ENCODE peak calls at places on chromosomes 13 and 19, in five cellular contexts. F is AG04449, B is heart right ventricle, G is heart left ventricle, O is fibroblast of mammary gland. L is an unnamed sample.

GRCh38 chr13:26221399-26221720 is 754 bp downstream of the RNF6 start:
- DNase-seq in O (no peak), F (no peak), G (no peak), B (no peak), L (no peak)

GRCh38 chr13:23378009-23378632 is 55.4 kb downstream of the SACS start:
- DNase-seq in G (no peak), O (peak; percentile 100), F (peak; percentile 98), B (no peak), L (no peak)

GRCh38 chr13:33284916-33285315 is 639 bp downstream of the STARD13 start:
- DNase-seq in F (no peak), B (no peak), O (peak; percentile 53), G (no peak), L (no peak)

GRCh38 chr19:42178791-42179500 is 38.5 kb downstream of the DEDD2 start:
- DNase-seq in B (no peak), G (no peak), O (no peak), F (no peak), L (no peak)

GRCh38 chr19:1252818-1253513 is 4.6 kb downstream of the MIDN start:
- DNase-seq in O (peak; percentile 98), G (peak; percentile 96), F (peak; percentile 91), B (peak; percentile 91), L (no peak)

GRCh38 chr13:32530841-32531253 is 7.7 kb downstream of the N4BP2L2 start:
- DNase-seq in O (peak; percentile 68), F (peak; percentile 26), G (no peak), B (no peak), L (no peak)

GRCh38 chr19:524062-524674 is 7.4 kb upstream of the CDC34 start:
- DNase-seq in O (peak; percentile 36), G (no peak), F (no peak), B (no peak), L (no peak)

GRCh38 chr19:14474827-14475226 is 327 bp downstream of the PTGER1 start:
- DNase-seq in G (no peak), F (no peak), O (no peak), B (no peak), L (no peak)

GRCh38 chr13:93775507-93776108 is 549.0 kb downstream of the GPC6 start:
- DNase-seq in B (no peak), O (peak; percentile 76), F (no peak), G (no peak), L (no peak)

GRCh38 chr13:40979232-40979631 is 39.9 kb downstream of the ELF1 start:
- DNase-seq in O (no peak), B (no peak), G (no peak), F (no peak), L (no peak)

GRCh38 chr19:47111081-47111589 is 2.4 kb downstream of the ZC3H4 start:
- DNase-seq in B (peak; percentile 29), O (no peak), G (peak; percentile 69), F (no peak), L (no peak)

GRCh38 chr19:31290926-31291590 is 58.2 kb downstream of the TSHZ3 start:
- DNase-seq in F (no peak), B (no peak), O (no peak), G (no peak), L (no peak)

GRCh38 chr19:5290336-5291262 is 50.0 kb downstream of the PTPRS start:
- DNase-seq in G (no peak), F (no peak), B (no peak), O (no peak), L (no peak)

GRCh38 chr13:32323912-32324311 is 8.6 kb downstream of the BRCA2 start:
- DNase-seq in G (no peak), B (no peak), F (no peak), O (peak; percentile 74), L (no peak)

GRCh38 chr13:107553838-107554237 is 661.5 kb downstream of the LIG4 start:
- DNase-seq in G (no peak), O (peak; percentile 9), B (no peak), F (no peak), L (no peak)

GRCh38 chr13:22049384-22049783 is 378.5 kb downstream of the FGF9 start:
- DNase-seq in G (no peak), O (no peak), B (no peak), F (no peak), L (no peak)

GRCh38 chr13:99768986-99769385 is 202.6 kb downstream of the ZIC5 start:
- DNase-seq in O (no peak), F (no peak), B (no peak), G (no peak), L (no peak)

GRCh38 chr19:8087876-8088275 is 35.3 kb downstream of the CCL25 start:
- DNase-seq in O (no peak), B (no peak), F (no peak), G (no peak), L (no peak)

GRCh38 chr19:4232614-4233281 is 3.4 kb downstream of the EBI3 start:
- DNase-seq in B (no peak), F (no peak), G (no peak), O (no peak), L (no peak)

DNA sequence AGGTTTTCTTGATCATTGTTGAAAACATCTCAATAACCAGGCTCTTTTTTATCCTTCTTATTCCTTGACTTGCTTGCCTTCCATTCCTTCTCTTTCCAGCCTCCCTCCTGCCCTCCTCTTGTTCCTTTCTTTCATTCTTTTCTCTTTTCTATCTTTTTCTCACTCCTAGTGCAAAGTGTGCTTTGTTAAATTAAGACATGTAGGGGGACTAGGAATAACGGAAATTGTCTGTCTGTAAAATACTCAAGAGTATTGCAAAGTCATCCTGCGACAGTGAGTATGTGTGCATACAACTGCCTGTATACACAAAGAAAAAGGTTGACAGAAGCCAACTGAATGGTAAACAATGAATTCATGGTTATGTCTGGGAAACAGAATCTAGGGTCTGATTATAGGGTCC is 70.1 kb downstream of the LRRC63 start:
- DNase-seq in G (no peak), O (no peak), F (no peak), B (no peak), L (no peak)
- TF ChIP-seq CTCF in G (no peak), O (no peak), F (no peak), B (no peak), L (no peak)

DNA sequence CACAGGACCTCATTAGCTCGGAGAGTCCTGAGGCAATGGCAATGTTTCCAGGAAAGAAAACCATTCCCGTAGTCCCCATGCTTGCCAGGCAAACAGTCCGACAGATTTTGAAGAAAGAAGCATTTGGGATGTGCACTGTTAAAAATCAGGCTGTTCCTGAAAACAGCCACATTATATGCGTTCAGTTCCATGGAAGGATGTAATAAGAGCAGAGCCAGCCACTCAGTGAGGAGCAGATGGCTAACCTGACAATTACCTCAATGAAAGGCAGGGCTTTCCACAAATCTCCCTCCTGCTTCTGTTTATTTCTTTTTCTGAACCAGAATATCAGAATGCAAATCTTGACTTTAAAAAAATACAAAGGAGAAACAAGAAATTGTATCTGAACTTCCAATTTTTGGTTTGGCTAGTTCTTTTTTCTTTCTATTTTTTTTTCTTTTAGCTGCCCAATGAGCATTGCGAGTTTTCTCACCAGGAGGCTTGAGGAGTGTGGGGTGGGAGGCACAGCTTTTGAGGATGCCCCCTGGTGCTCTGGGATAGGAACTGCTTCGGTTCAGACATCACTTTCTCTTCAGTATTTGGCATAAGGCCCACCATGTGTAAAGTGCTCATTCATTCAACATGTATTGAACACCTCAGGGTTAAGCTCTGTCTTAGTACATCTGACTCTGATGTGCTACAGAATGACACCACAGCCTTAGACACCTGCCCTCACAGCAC is 124.2 kb downstream of the TBC1D4 start:
- DNase-seq in G (no peak), B (no peak), F (no peak), O (peak; percentile 77), L (no peak)
- TF ChIP-seq CTCF in G (peak; percentile 71), B (peak; percentile 53), F (peak; percentile 66), O (peak; percentile 70), L (no peak)

GRCh38 chr13:102951808-102952207 is 106.0 kb downstream of the ERCC5 start:
- DNase-seq in G (no peak), B (no peak), O (no peak), F (no peak), L (no peak)

GRCh38 chr13:102945324-102945815 is 99.5 kb downstream of the ERCC5 start:
- DNase-seq in O (no peak), G (no peak), B (no peak), F (no peak), L (no peak)

GRCh38 chr13:102944821-102945220 is 99.0 kb downstream of the ERCC5 start:
- DNase-seq in G (no peak), O (no peak), B (no peak), F (no peak), L (no peak)

GRCh38 chr13:102948006-102948405 is 102.2 kb downstream of the ERCC5 start:
- DNase-seq in B (no peak), O (peak; percentile 24), F (no peak), G (no peak), L (no peak)
- TF ChIP-seq CTCF in B (peak; percentile 17), O (peak; percentile 2), F (no peak), G (peak; percentile 36), L (no peak)

GRCh38 chr13:81927347-81927746 is 1586.4 kb upstream of the SPRY2 start:
- DNase-seq in F (no peak), G (no peak), B (no peak), O (no peak), L (no peak)
- TF ChIP-seq CTCF in F (no peak), G (no peak), B (no peak), O (no peak), L (no peak)

GRCh38 chr13:47594833-47595232 is 406.2 kb downstream of the SUCLA2 start:
- DNase-seq in G (no peak), F (no peak), B (no peak), O (peak; percentile 38), L (no peak)
- TF ChIP-seq CTCF in G (no peak), F (no peak), B (no peak), O (peak; percentile 26), L (no peak)

GRCh38 chr19:54160948-54161347 is 1.4 kb upstream of the LENG1 start:
- DNase-seq in O (no peak), G (no peak), F (no peak), B (no peak), L (no peak)

GRCh38 chr19:54160182-54160811 is 776 bp upstream of the LENG1 start:
- DNase-seq in F (no peak), O (peak; percentile 43), G (no peak), B (no peak), L (no peak)

GRCh38 chr19:54156953-54157352 is 2.6 kb downstream of the LENG1 start:
- DNase-seq in O (no peak), B (no peak), G (no peak), F (no peak), L (no peak)

GRCh38 chr19:54158812-54159351 is 639 bp downstream of the LENG1 start:
- DNase-seq in G (no peak), F (no peak), B (no peak), O (peak; percentile 47), L (no peak)

DNA sequence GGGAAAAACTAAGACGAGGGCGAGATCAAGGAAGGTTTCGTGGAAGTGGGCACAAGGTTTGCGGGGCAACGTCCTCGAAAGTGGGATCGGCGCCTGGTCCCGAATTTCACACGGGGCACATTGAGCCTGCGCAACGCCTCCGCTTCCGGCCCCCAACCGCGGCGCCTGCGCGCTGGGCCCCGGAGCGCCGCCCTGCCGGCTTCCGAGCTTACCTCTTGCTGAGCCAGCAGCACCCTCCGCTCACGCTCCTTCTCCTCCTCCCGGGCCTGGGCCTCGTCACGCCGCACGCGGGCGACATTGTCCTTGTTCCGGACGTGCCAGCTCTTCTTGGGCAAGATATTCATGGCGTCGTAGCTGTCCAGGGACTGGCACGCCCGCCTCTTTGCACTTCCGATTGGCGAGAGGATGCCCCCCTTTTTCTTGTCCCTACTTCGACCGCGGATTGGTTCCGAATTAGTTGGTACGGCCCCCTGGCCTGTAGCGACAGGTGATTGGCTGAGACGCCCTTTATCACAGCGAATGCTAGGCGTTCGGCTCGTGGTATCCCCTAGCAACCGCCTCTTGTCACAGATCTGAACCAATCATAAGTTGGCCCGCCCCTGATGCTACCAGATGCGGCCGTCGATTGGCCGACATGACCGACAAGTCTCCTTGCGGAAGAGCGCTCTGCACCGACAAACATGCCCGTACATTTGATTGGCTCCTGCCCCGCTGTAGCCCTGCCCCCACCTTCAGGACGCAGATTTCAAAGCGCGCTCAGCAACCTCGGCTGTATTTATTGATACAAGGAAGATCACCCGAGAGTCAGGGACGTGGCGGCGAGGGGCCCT is at the start of gene LENG1:
- DNase-seq in G (peak; percentile 98), F (peak; percentile 100), O (peak; percentile 100), B (peak; percentile 96), L (peak; percentile 100)
- TF ChIP-seq CTCF in G (peak; percentile 68), F (peak; percentile 25), O (no peak), B (peak; percentile 41), L (peak; percentile 73)

L was measured in vagina.